ENCODE peak calls at places on chromosomes 16 and 17, in ten cellular contexts. One of them, this sample, is unnamed.

GRCh38 chr17:81037783-81038733 is 3.1 kb downstream of the BAIAP2 start:
- DNase-seq in adrenal gland: peak
- DNase-seq in A549: no peak
- DNase-seq in cardiac muscle cell: no peak
- DNase-seq in uterus: no peak
- DNase-seq in astrocyte: no peak
- DNase-seq in prostate gland: no peak
- DNase-seq in GM06990: no peak
- DNase-seq in neural progenitor cell: no peak
- DNase-seq in right lobe of liver: peak
- DNase-seq in this sample: no peak

GRCh38 chr17:78474631-78475146 is 96.2 kb downstream of the PGS1 start:
- DNase-seq in adrenal gland: no peak
- DNase-seq in A549: no peak
- DNase-seq in cardiac muscle cell: no peak
- DNase-seq in uterus: no peak
- DNase-seq in astrocyte: no peak
- DNase-seq in prostate gland: no peak
- DNase-seq in GM06990: peak
- DNase-seq in neural progenitor cell: no peak
- DNase-seq in right lobe of liver: no peak
- DNase-seq in this sample: no peak

GRCh38 chr17:9217151-9218067 is 196.1 kb downstream of the NTN1 start:
- DNase-seq in adrenal gland: peak
- DNase-seq in A549: no peak
- DNase-seq in cardiac muscle cell: peak
- DNase-seq in uterus: peak
- DNase-seq in astrocyte: peak
- DNase-seq in prostate gland: peak
- DNase-seq in GM06990: no peak
- DNase-seq in neural progenitor cell: no peak
- DNase-seq in right lobe of liver: no peak
- DNase-seq in this sample: peak

GRCh38 chr16:7233963-7234362 is 98.7 kb upstream of the RBFOX1 start:
- DNase-seq in adrenal gland: no peak
- DNase-seq in A549: no peak
- DNase-seq in cardiac muscle cell: no peak
- DNase-seq in uterus: no peak
- DNase-seq in astrocyte: no peak
- DNase-seq in prostate gland: no peak
- DNase-seq in GM06990: no peak
- DNase-seq in neural progenitor cell: no peak
- DNase-seq in right lobe of liver: no peak
- DNase-seq in this sample: no peak

GRCh38 chr17:50565559-50566350 is 5.2 kb downstream of the CACNA1G start:
- DNase-seq in adrenal gland: no peak
- DNase-seq in A549: peak
- DNase-seq in cardiac muscle cell: peak
- DNase-seq in uterus: no peak
- DNase-seq in astrocyte: no peak
- DNase-seq in prostate gland: no peak
- DNase-seq in GM06990: no peak
- DNase-seq in neural progenitor cell: peak
- DNase-seq in right lobe of liver: no peak
- DNase-seq in this sample: no peak

GRCh38 chr16:56306690-56307533 is 115.6 kb downstream of the GNAO1 start:
- DNase-seq in adrenal gland: no peak
- DNase-seq in A549: no peak
- DNase-seq in cardiac muscle cell: no peak
- DNase-seq in uterus: no peak
- DNase-seq in astrocyte: no peak
- DNase-seq in prostate gland: no peak
- DNase-seq in GM06990: no peak
- DNase-seq in neural progenitor cell: peak
- DNase-seq in right lobe of liver: no peak
- DNase-seq in this sample: no peak

GRCh38 chr17:8706431-8706830 is 38.2 kb downstream of the CCDC42 start:
- DNase-seq in adrenal gland: no peak
- DNase-seq in A549: no peak
- DNase-seq in cardiac muscle cell: no peak
- DNase-seq in uterus: no peak
- DNase-seq in astrocyte: no peak
- DNase-seq in prostate gland: no peak
- DNase-seq in GM06990: no peak
- DNase-seq in neural progenitor cell: no peak
- DNase-seq in right lobe of liver: no peak
- DNase-seq in this sample: no peak

GRCh38 chr16:89054714-89055113 is 38.9 kb upstream of the ACSF3 start:
- DNase-seq in adrenal gland: no peak
- DNase-seq in A549: no peak
- DNase-seq in cardiac muscle cell: no peak
- DNase-seq in uterus: no peak
- DNase-seq in astrocyte: no peak
- DNase-seq in prostate gland: no peak
- DNase-seq in GM06990: no peak
- DNase-seq in neural progenitor cell: no peak
- DNase-seq in right lobe of liver: no peak
- DNase-seq in this sample: no peak

GRCh38 chr16:50440531-50440930 is 71.7 kb upstream of the BRD7 start:
- DNase-seq in adrenal gland: no peak
- DNase-seq in A549: no peak
- DNase-seq in cardiac muscle cell: no peak
- DNase-seq in uterus: no peak
- DNase-seq in astrocyte: no peak
- DNase-seq in prostate gland: no peak
- DNase-seq in GM06990: no peak
- DNase-seq in neural progenitor cell: no peak
- DNase-seq in right lobe of liver: no peak
- DNase-seq in this sample: no peak

GRCh38 chr16:31377210-31377903 is 15.8 kb upstream of the ITGAD start:
- DNase-seq in adrenal gland: no peak
- DNase-seq in A549: no peak
- DNase-seq in cardiac muscle cell: no peak
- DNase-seq in uterus: no peak
- DNase-seq in astrocyte: no peak
- DNase-seq in prostate gland: no peak
- DNase-seq in GM06990: no peak
- DNase-seq in neural progenitor cell: no peak
- DNase-seq in right lobe of liver: no peak
- DNase-seq in this sample: no peak

GRCh38 chr16:58365623-58366022 is 26.6 kb upstream of the GINS3 start:
- DNase-seq in adrenal gland: no peak
- DNase-seq in A549: no peak
- DNase-seq in cardiac muscle cell: no peak
- DNase-seq in uterus: no peak
- DNase-seq in astrocyte: no peak
- DNase-seq in prostate gland: no peak
- DNase-seq in GM06990: no peak
- DNase-seq in neural progenitor cell: no peak
- DNase-seq in right lobe of liver: no peak
- DNase-seq in this sample: no peak

GRCh38 chr16:69150146-69150865 is 17.9 kb downstream of the UTP4 start:
- DNase-seq in adrenal gland: peak
- DNase-seq in A549: peak
- DNase-seq in cardiac muscle cell: peak
- DNase-seq in uterus: peak
- DNase-seq in astrocyte: peak
- DNase-seq in prostate gland: peak
- DNase-seq in GM06990: no peak
- DNase-seq in neural progenitor cell: peak
- DNase-seq in right lobe of liver: no peak
- DNase-seq in this sample: no peak

GRCh38 chr17:2151634-2152033 is 96.7 kb downstream of the HIC1 start:
- DNase-seq in adrenal gland: no peak
- DNase-seq in A549: no peak
- DNase-seq in cardiac muscle cell: no peak
- DNase-seq in uterus: no peak
- DNase-seq in astrocyte: no peak
- DNase-seq in prostate gland: no peak
- DNase-seq in GM06990: no peak
- DNase-seq in neural progenitor cell: no peak
- DNase-seq in right lobe of liver: no peak
- DNase-seq in this sample: no peak

GRCh38 chr17:63962298-63962744 is 10.4 kb downstream of the SCN4A start:
- DNase-seq in adrenal gland: peak
- DNase-seq in A549: no peak
- DNase-seq in cardiac muscle cell: no peak
- DNase-seq in uterus: no peak
- DNase-seq in astrocyte: no peak
- DNase-seq in prostate gland: no peak
- DNase-seq in GM06990: no peak
- DNase-seq in neural progenitor cell: no peak
- DNase-seq in right lobe of liver: no peak
- DNase-seq in this sample: no peak
- H3K4me3 ChIP-seq in adrenal gland: no peak
- H3K4me3 ChIP-seq in A549: no peak
- H3K4me3 ChIP-seq in cardiac muscle cell: no peak
- H3K4me3 ChIP-seq in uterus: no peak
- H3K4me3 ChIP-seq in astrocyte: no peak
- H3K4me3 ChIP-seq in prostate gland: no peak
- H3K4me3 ChIP-seq in GM06990: no peak
- H3K4me3 ChIP-seq in neural progenitor cell: peak
- H3K4me3 ChIP-seq in right lobe of liver: no peak
- H3K4me3 ChIP-seq in this sample: no peak

GRCh38 chr16:9607512-9608230 is 516.2 kb downstream of the HAPSTR1 start:
- DNase-seq in adrenal gland: no peak
- DNase-seq in A549: no peak
- DNase-seq in cardiac muscle cell: no peak
- DNase-seq in uterus: no peak
- DNase-seq in astrocyte: peak
- DNase-seq in prostate gland: no peak
- DNase-seq in GM06990: no peak
- DNase-seq in neural progenitor cell: no peak
- DNase-seq in right lobe of liver: no peak
- DNase-seq in this sample: no peak
- TF ChIP-seq CTCF in adrenal gland: no peak
- TF ChIP-seq CTCF in A549: no peak
- TF ChIP-seq CTCF in cardiac muscle cell: no peak
- TF ChIP-seq CTCF in uterus: no peak
- TF ChIP-seq CTCF in astrocyte: no peak
- TF ChIP-seq CTCF in prostate gland: no peak
- TF ChIP-seq CTCF in GM06990: no peak
- TF ChIP-seq CTCF in neural progenitor cell: no peak
- TF ChIP-seq CTCF in right lobe of liver: no peak
- TF ChIP-seq CTCF in this sample: no peak

GRCh38 chr17:58278661-58279015 is 2.1 kb downstream of the MPO start:
- DNase-seq in adrenal gland: no peak
- DNase-seq in A549: no peak
- DNase-seq in cardiac muscle cell: no peak
- DNase-seq in uterus: no peak
- DNase-seq in astrocyte: no peak
- DNase-seq in prostate gland: no peak
- DNase-seq in GM06990: no peak
- DNase-seq in neural progenitor cell: no peak
- DNase-seq in right lobe of liver: no peak
- DNase-seq in this sample: no peak
- H3K4me3 ChIP-seq in adrenal gland: no peak
- H3K4me3 ChIP-seq in A549: no peak
- H3K4me3 ChIP-seq in cardiac muscle cell: no peak
- H3K4me3 ChIP-seq in uterus: no peak
- H3K4me3 ChIP-seq in astrocyte: no peak
- H3K4me3 ChIP-seq in prostate gland: no peak
- H3K4me3 ChIP-seq in GM06990: no peak
- H3K4me3 ChIP-seq in neural progenitor cell: no peak
- H3K4me3 ChIP-seq in right lobe of liver: no peak
- H3K4me3 ChIP-seq in this sample: no peak

GRCh38 chr16:15055141-15056053 is 477 bp downstream of the NTAN1 start:
- DNase-seq in adrenal gland: peak
- DNase-seq in A549: peak
- DNase-seq in cardiac muscle cell: no peak
- DNase-seq in uterus: peak
- DNase-seq in astrocyte: no peak
- DNase-seq in prostate gland: no peak
- DNase-seq in GM06990: no peak
- DNase-seq in neural progenitor cell: peak
- DNase-seq in right lobe of liver: no peak
- DNase-seq in this sample: no peak
- TF ChIP-seq CTCF in adrenal gland: no peak
- TF ChIP-seq CTCF in A549: peak
- TF ChIP-seq CTCF in cardiac muscle cell: no peak
- TF ChIP-seq CTCF in uterus: no peak
- TF ChIP-seq CTCF in astrocyte: no peak
- TF ChIP-seq CTCF in prostate gland: no peak
- TF ChIP-seq CTCF in GM06990: peak
- TF ChIP-seq CTCF in neural progenitor cell: peak
- TF ChIP-seq CTCF in right lobe of liver: no peak
- TF ChIP-seq CTCF in this sample: peak